ENCODE peak calls at places on chromosomes 7 and 10, in six cellular contexts. P is mammary epithelial cell, D is H9, H is HCT116, S is astrocyte, W is neural progenitor cell. B is an unnamed sample.

GRCh38 chr7:143305423-143306070 is 10.4 kb upstream of the CLCN1 start:
- DNase-seq in H (peak; percentile 44), D (peak; percentile 64), P (peak; percentile 41), W (peak; percentile 65), S (no peak), B (peak; percentile 85)

GRCh38 chr7:71886066-71886465 is 526.1 kb downstream of the CALN1 start:
- DNase-seq in W (peak; percentile 29), D (no peak), S (no peak), P (no peak), H (no peak), B (no peak)

GRCh38 chr10:128867819-128868218 is 599.2 kb upstream of the MGMT start:
- DNase-seq in H (no peak), D (no peak), P (no peak), W (no peak), S (no peak), B (no peak)

GRCh38 chr10:79910344-79910743 is 38.6 kb downstream of the SFTPD start:
- DNase-seq in W (no peak), S (no peak), P (no peak), D (no peak), H (no peak), B (no peak)

GRCh38 chr7:137343483-137343841 is at the start of gene PTN:
- DNase-seq in H (no peak), S (peak; percentile 77), D (peak; percentile 76), W (peak; percentile 79), P (peak; percentile 70), B (no peak)

GRCh38 chr7:148153611-148154010 is 437.0 kb upstream of the C7orf33 start:
- DNase-seq in D (no peak), P (no peak), W (no peak), H (no peak), S (no peak), B (no peak)

GRCh38 chr10:69372126-69372980 is 44.4 kb downstream of the TACR2 start:
- DNase-seq in D (no peak), W (no peak), S (peak; percentile 82), H (no peak), P (no peak), B (no peak)

GRCh38 chr10:112182808-112183328 is 697 bp downstream of the GPAM start:
- DNase-seq in H (no peak), D (no peak), W (no peak), P (no peak), S (no peak), B (no peak)

GRCh38 chr10:89615105-89615504 is 29.9 kb downstream of the PANK1 start:
- DNase-seq in D (no peak), H (no peak), S (no peak), P (no peak), W (no peak), B (no peak)

GRCh38 chr7:38280000-38280399 is 6.6 kb upstream of the TARP start:
- DNase-seq in H (no peak), P (no peak), W (no peak), S (no peak), D (no peak), B (no peak)

GRCh38 chr10:16310440-16310839 is 126.4 kb upstream of the PTER start:
- DNase-seq in D (no peak), W (no peak), P (no peak), S (no peak), H (no peak), B (no peak)
- H2AFZ ChIP-seq in D (no peak overlapping the region), W (no peak overlapping the region), P (no peak overlapping the region), S (no peak overlapping the region), H (no peak overlapping the region), B (no peak overlapping the region)

GRCh38 chr7:2566348-2566889 is 7.6 kb downstream of the IQCE start:
- DNase-seq in D (no peak), H (no peak), S (no peak), W (no peak), P (no peak), B (no peak)
- H3K4me2 ChIP-seq in D (no peak overlapping the region), H (no peak overlapping the region), S (peak overlapping the region; percentile 59), W (no peak overlapping the region), P (no peak overlapping the region), B (peak overlapping the region; percentile 15)

DNA sequence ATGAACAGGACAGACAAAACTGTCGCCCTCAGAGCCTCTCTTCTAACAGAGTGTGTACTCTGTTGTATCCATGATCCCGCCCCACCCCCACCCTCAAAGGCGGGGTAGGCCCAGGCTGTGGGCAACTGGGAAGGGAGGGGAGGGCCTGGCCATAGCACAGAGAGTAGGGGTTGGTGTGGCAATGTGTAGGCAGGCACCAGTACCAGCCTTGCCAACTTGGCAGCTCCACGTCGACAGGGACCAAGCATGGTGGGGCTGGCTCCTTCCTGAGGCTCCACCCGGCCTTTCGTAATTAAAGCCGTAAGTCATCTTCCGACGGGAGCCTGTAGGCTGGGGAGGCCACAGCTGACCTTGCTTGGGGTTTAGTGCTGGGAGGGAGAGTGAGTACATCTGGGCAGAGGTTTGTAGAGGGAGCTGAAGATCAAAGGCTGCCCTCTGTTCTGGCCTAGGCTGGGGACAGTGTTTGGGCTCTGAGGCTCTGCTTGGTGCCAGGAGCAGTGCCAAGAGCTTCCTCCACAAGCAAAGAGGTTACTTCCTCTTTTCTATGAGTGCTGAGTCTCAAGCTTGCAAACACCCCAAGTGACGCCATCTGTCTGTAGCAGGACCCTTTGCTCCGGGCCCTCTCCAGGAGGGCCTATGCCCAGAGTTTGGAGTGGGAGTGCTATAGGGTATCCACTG is 121.6 kb downstream of the C10orf105 start:
- DNase-seq in P (no peak), S (no peak), D (no peak), W (no peak), H (no peak), B (peak; percentile 72)
- H2AFZ ChIP-seq in P (no peak overlapping the region), S (no peak overlapping the region), D (no peak overlapping the region), W (no peak overlapping the region), H (no peak overlapping the region), B (peak overlapping the region; percentile 39)

GRCh38 chr7:131895541-131896173 is 339.2 kb upstream of the PODXL start:
- DNase-seq in H (peak; percentile 78), D (peak; percentile 51), W (no peak), S (peak; percentile 100), P (peak; percentile 88), B (no peak)
- H3K4me2 ChIP-seq in H (peak overlapping the region; percentile 40), D (no peak overlapping the region), W (peak overlapping the region; percentile 71), S (peak overlapping the region; percentile 73), P (peak overlapping the region; percentile 45), B (no peak overlapping the region)

DNA sequence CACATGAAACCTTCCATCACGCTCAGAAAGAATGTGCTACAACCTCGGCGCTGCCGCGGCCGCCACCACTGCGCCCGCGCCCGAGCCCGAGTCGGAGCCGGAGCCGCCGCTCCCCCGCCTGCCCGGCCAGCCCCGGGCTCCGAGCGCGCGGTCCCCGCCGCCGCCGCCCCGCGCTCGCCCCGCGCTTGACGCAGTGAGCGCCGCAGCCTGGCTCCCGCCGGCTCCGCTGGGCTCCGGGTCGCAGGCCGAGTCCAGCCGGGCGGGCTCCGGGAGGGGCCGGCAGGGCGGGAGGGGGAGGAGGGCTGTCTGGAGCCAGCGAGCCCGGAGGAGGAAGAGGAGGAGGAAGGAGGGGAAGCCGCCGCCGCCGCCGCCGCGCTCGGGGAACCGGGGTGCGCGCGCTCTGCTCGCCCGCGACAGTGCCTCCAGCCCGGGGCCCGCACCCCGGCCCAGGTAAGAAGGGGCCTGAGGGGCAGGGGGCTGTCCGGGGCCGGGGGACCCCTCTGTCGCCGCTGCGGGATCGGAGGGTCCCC is 4.3 kb upstream of the ELFN1 start:
- DNase-seq in D (peak; percentile 38), S (no peak), P (peak; percentile 15), W (peak; percentile 78), H (no peak), B (no peak)
- H2AFZ ChIP-seq in D (no peak overlapping the region), S (no peak overlapping the region), P (no peak overlapping the region), W (no peak overlapping the region), H (no peak overlapping the region), B (no peak overlapping the region)

GRCh38 chr10:35367991-35368390 is 31.7 kb downstream of the CCNY start:
- DNase-seq in H (no peak), D (no peak), W (no peak), S (no peak), P (no peak), B (no peak)
- H3K4me2 ChIP-seq in H (no peak overlapping the region), D (no peak overlapping the region), W (no peak overlapping the region), S (no peak overlapping the region), P (no peak overlapping the region), B (no peak overlapping the region)

DNA sequence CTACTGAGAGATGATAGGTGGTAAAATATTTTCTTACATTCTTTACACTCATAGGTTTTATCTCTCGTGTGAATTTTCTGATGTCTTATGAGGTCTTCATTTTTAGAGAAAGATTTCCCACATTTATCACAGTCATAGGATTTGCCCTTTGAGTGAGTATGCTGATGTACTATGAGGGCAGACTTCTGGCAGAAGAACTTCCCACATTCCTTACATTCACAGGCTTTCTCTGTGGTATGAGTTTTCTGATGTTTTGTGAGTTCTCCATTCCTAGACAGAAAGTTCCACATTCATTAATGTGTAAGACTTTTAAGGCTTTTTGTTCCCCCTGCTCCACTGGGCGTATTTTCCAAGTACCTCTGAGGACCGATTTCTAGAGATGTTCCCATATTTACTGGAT is 23.5 kb downstream of the ZNF25 start:
- DNase-seq in S (no peak), P (no peak), D (no peak), H (no peak), W (no peak), B (no peak)
- H2AFZ ChIP-seq in S (no peak overlapping the region), P (no peak overlapping the region), D (no peak overlapping the region), H (no peak overlapping the region), W (no peak overlapping the region), B (no peak overlapping the region)

GRCh38 chr10:116802876-116803275 is 46.4 kb upstream of the ENO4 start:
- DNase-seq in D (no peak), S (no peak), W (no peak), H (no peak), P (no peak), B (no peak)
- H3K4me2 ChIP-seq in D (no peak overlapping the region), S (no peak overlapping the region), W (no peak overlapping the region), H (no peak overlapping the region), P (no peak overlapping the region), B (no peak overlapping the region)